ENCODE peak calls at places on chromosome 20, in nine cellular contexts. One of them, this sample, is unnamed.

GRCh38 chr20:35541118-35541782 is 628 bp upstream of the ERGIC3 start:
- DNase-seq in endothelial cell of umbilical vein: no peak
- DNase-seq in T-helper 9 cell: no peak
- DNase-seq in CD14-positive monocyte: no peak
- DNase-seq in upper lobe of left lung: no peak
- DNase-seq in stimulated activated CD4-positive, alpha-beta T cell treated with anti-CD3 and anti-CD28 coated beads, Interleukin-4, amount 100 ng/mL, for 48 hours: no peak
- DNase-seq in ELF-1: no peak
- DNase-seq in GM03348: no peak
- DNase-seq in NCI-H2081: no peak
- DNase-seq in this sample: no peak

GRCh38 chr20:10970109-10970508 is 296.3 kb upstream of the JAG1 start:
- DNase-seq in endothelial cell of umbilical vein: peak; percentile 50
- DNase-seq in T-helper 9 cell: no peak
- DNase-seq in CD14-positive monocyte: no peak
- DNase-seq in upper lobe of left lung: no peak
- DNase-seq in stimulated activated CD4-positive, alpha-beta T cell treated with anti-CD3 and anti-CD28 coated beads, Interleukin-4, amount 100 ng/mL, for 48 hours: no peak
- DNase-seq in ELF-1: no peak
- DNase-seq in GM03348: no peak
- DNase-seq in NCI-H2081: no peak
- DNase-seq in this sample: no peak

GRCh38 chr20:4947817-4948559 is 53.3 kb downstream of the SLC23A2 start:
- DNase-seq in endothelial cell of umbilical vein: no peak
- DNase-seq in T-helper 9 cell: no peak
- DNase-seq in CD14-positive monocyte: no peak
- DNase-seq in upper lobe of left lung: no peak
- DNase-seq in stimulated activated CD4-positive, alpha-beta T cell treated with anti-CD3 and anti-CD28 coated beads, Interleukin-4, amount 100 ng/mL, for 48 hours: no peak
- DNase-seq in ELF-1: no peak
- DNase-seq in GM03348: peak; percentile 41
- DNase-seq in NCI-H2081: no peak
- DNase-seq in this sample: no peak

GRCh38 chr20:62696431-62696957 is 12.1 kb upstream of the NTSR1 start:
- DNase-seq in endothelial cell of umbilical vein: no peak
- DNase-seq in T-helper 9 cell: no peak
- DNase-seq in CD14-positive monocyte: no peak
- DNase-seq in upper lobe of left lung: no peak
- DNase-seq in stimulated activated CD4-positive, alpha-beta T cell treated with anti-CD3 and anti-CD28 coated beads, Interleukin-4, amount 100 ng/mL, for 48 hours: no peak
- DNase-seq in ELF-1: no peak
- DNase-seq in GM03348: no peak
- DNase-seq in NCI-H2081: no peak
- DNase-seq in this sample: no peak

GRCh38 chr20:43937586-43937985 is 22.9 kb downstream of the TOX2 start:
- DNase-seq in endothelial cell of umbilical vein: no peak
- DNase-seq in T-helper 9 cell: no peak
- DNase-seq in CD14-positive monocyte: no peak
- DNase-seq in upper lobe of left lung: no peak
- DNase-seq in stimulated activated CD4-positive, alpha-beta T cell treated with anti-CD3 and anti-CD28 coated beads, Interleukin-4, amount 100 ng/mL, for 48 hours: no peak
- DNase-seq in ELF-1: no peak
- DNase-seq in GM03348: peak; percentile 56
- DNase-seq in NCI-H2081: no peak
- DNase-seq in this sample: no peak

GRCh38 chr20:51531141-51531710 is 11.3 kb downstream of the NFATC2 start:
- DNase-seq in endothelial cell of umbilical vein: no peak
- DNase-seq in T-helper 9 cell: peak; percentile 60
- DNase-seq in CD14-positive monocyte: no peak
- DNase-seq in upper lobe of left lung: no peak
- DNase-seq in stimulated activated CD4-positive, alpha-beta T cell treated with anti-CD3 and anti-CD28 coated beads, Interleukin-4, amount 100 ng/mL, for 48 hours: peak; percentile 63
- DNase-seq in ELF-1: no peak
- DNase-seq in GM03348: no peak
- DNase-seq in NCI-H2081: peak; percentile 73
- DNase-seq in this sample: no peak

GRCh38 chr20:57653910-57654309 is 33.7 kb upstream of the ZBP1 start:
- DNase-seq in endothelial cell of umbilical vein: no peak
- DNase-seq in T-helper 9 cell: no peak
- DNase-seq in CD14-positive monocyte: no peak
- DNase-seq in upper lobe of left lung: no peak
- DNase-seq in stimulated activated CD4-positive, alpha-beta T cell treated with anti-CD3 and anti-CD28 coated beads, Interleukin-4, amount 100 ng/mL, for 48 hours: no peak
- DNase-seq in ELF-1: no peak
- DNase-seq in GM03348: peak; percentile 15
- DNase-seq in NCI-H2081: no peak
- DNase-seq in this sample: no peak

GRCh38 chr20:52975024-52975732 is 3.0 kb downstream of the TSHZ2 start:
- DNase-seq in endothelial cell of umbilical vein: no peak
- DNase-seq in T-helper 9 cell: no peak
- DNase-seq in CD14-positive monocyte: no peak
- DNase-seq in upper lobe of left lung: no peak
- DNase-seq in stimulated activated CD4-positive, alpha-beta T cell treated with anti-CD3 and anti-CD28 coated beads, Interleukin-4, amount 100 ng/mL, for 48 hours: no peak
- DNase-seq in ELF-1: no peak
- DNase-seq in GM03348: no peak
- DNase-seq in NCI-H2081: no peak
- DNase-seq in this sample: no peak

GRCh38 chr20:31449511-31450128 is 9.2 kb downstream of the DEFB123 start:
- DNase-seq in endothelial cell of umbilical vein: no peak
- DNase-seq in T-helper 9 cell: no peak
- DNase-seq in CD14-positive monocyte: no peak
- DNase-seq in upper lobe of left lung: no peak
- DNase-seq in stimulated activated CD4-positive, alpha-beta T cell treated with anti-CD3 and anti-CD28 coated beads, Interleukin-4, amount 100 ng/mL, for 48 hours: no peak
- DNase-seq in ELF-1: peak; percentile 33
- DNase-seq in GM03348: no peak
- DNase-seq in NCI-H2081: no peak
- DNase-seq in this sample: no peak

GRCh38 chr20:33744181-33744580 is 12.4 kb downstream of the ZNF341 start:
- DNase-seq in endothelial cell of umbilical vein: no peak
- DNase-seq in T-helper 9 cell: no peak
- DNase-seq in CD14-positive monocyte: no peak
- DNase-seq in upper lobe of left lung: no peak
- DNase-seq in stimulated activated CD4-positive, alpha-beta T cell treated with anti-CD3 and anti-CD28 coated beads, Interleukin-4, amount 100 ng/mL, for 48 hours: no peak
- DNase-seq in ELF-1: no peak
- DNase-seq in GM03348: no peak
- DNase-seq in NCI-H2081: no peak
- DNase-seq in this sample: no peak

GRCh38 chr20:58388882-58389323 is at the start of gene VAPB:
- DNase-seq in endothelial cell of umbilical vein: peak; percentile 97
- DNase-seq in T-helper 9 cell: peak; percentile 95
- DNase-seq in CD14-positive monocyte: peak; percentile 94
- DNase-seq in upper lobe of left lung: peak; percentile 96
- DNase-seq in stimulated activated CD4-positive, alpha-beta T cell treated with anti-CD3 and anti-CD28 coated beads, Interleukin-4, amount 100 ng/mL, for 48 hours: peak; percentile 97
- DNase-seq in ELF-1: peak; percentile 92
- DNase-seq in GM03348: peak; percentile 99
- DNase-seq in NCI-H2081: peak; percentile 94
- DNase-seq in this sample: peak; percentile 97

GRCh38 chr20:33675127-33675954 is 1.1 kb upstream of the NECAB3 start:
- DNase-seq in endothelial cell of umbilical vein: no peak
- DNase-seq in T-helper 9 cell: no peak
- DNase-seq in CD14-positive monocyte: no peak
- DNase-seq in upper lobe of left lung: no peak
- DNase-seq in stimulated activated CD4-positive, alpha-beta T cell treated with anti-CD3 and anti-CD28 coated beads, Interleukin-4, amount 100 ng/mL, for 48 hours: no peak
- DNase-seq in ELF-1: peak; percentile 53
- DNase-seq in GM03348: no peak
- DNase-seq in NCI-H2081: no peak
- DNase-seq in this sample: no peak

GRCh38 chr20:63202811-63203526 is 13.0 kb downstream of the YTHDF1 start:
- DNase-seq in endothelial cell of umbilical vein: no peak
- DNase-seq in T-helper 9 cell: no peak
- DNase-seq in CD14-positive monocyte: no peak
- DNase-seq in upper lobe of left lung: no peak
- DNase-seq in stimulated activated CD4-positive, alpha-beta T cell treated with anti-CD3 and anti-CD28 coated beads, Interleukin-4, amount 100 ng/mL, for 48 hours: no peak
- DNase-seq in ELF-1: no peak
- DNase-seq in GM03348: no peak
- DNase-seq in NCI-H2081: no peak
- DNase-seq in this sample: no peak

GRCh38 chr20:2688041-2688591 is 4.5 kb upstream of the EBF4 start:
- DNase-seq in endothelial cell of umbilical vein: peak; percentile 49
- DNase-seq in T-helper 9 cell: peak; percentile 68
- DNase-seq in CD14-positive monocyte: peak; percentile 64
- DNase-seq in upper lobe of left lung: peak; percentile 51
- DNase-seq in stimulated activated CD4-positive, alpha-beta T cell treated with anti-CD3 and anti-CD28 coated beads, Interleukin-4, amount 100 ng/mL, for 48 hours: peak; percentile 75
- DNase-seq in ELF-1: peak; percentile 83
- DNase-seq in GM03348: peak; percentile 58
- DNase-seq in NCI-H2081: no peak
- DNase-seq in this sample: peak; percentile 26

GRCh38 chr20:57429579-57430202 is 38.5 kb downstream of the RBM38 start:
- DNase-seq in endothelial cell of umbilical vein: no peak
- DNase-seq in T-helper 9 cell: no peak
- DNase-seq in CD14-positive monocyte: peak; percentile 92
- DNase-seq in upper lobe of left lung: peak; percentile 69
- DNase-seq in stimulated activated CD4-positive, alpha-beta T cell treated with anti-CD3 and anti-CD28 coated beads, Interleukin-4, amount 100 ng/mL, for 48 hours: no peak
- DNase-seq in ELF-1: no peak
- DNase-seq in GM03348: no peak
- DNase-seq in NCI-H2081: no peak
- DNase-seq in this sample: no peak

GRCh38 chr20:46365483-46366215 is 40.8 kb downstream of the ELMO2 start:
- DNase-seq in endothelial cell of umbilical vein: no peak
- DNase-seq in T-helper 9 cell: no peak
- DNase-seq in CD14-positive monocyte: peak; percentile 37
- DNase-seq in upper lobe of left lung: no peak
- DNase-seq in stimulated activated CD4-positive, alpha-beta T cell treated with anti-CD3 and anti-CD28 coated beads, Interleukin-4, amount 100 ng/mL, for 48 hours: no peak
- DNase-seq in ELF-1: no peak
- DNase-seq in GM03348: no peak
- DNase-seq in NCI-H2081: no peak
- DNase-seq in this sample: no peak

GRCh38 chr20:52075400-52075799 is 116.2 kb downstream of the ZFP64 start:
- DNase-seq in endothelial cell of umbilical vein: no peak
- DNase-seq in T-helper 9 cell: no peak
- DNase-seq in CD14-positive monocyte: no peak
- DNase-seq in upper lobe of left lung: no peak
- DNase-seq in stimulated activated CD4-positive, alpha-beta T cell treated with anti-CD3 and anti-CD28 coated beads, Interleukin-4, amount 100 ng/mL, for 48 hours: no peak
- DNase-seq in ELF-1: no peak
- DNase-seq in GM03348: no peak
- DNase-seq in NCI-H2081: no peak
- DNase-seq in this sample: no peak

GRCh38 chr20:4689224-4689623 is 32.5 kb upstream of the PRND start:
- DNase-seq in endothelial cell of umbilical vein: no peak
- DNase-seq in T-helper 9 cell: no peak
- DNase-seq in CD14-positive monocyte: no peak
- DNase-seq in upper lobe of left lung: no peak
- DNase-seq in stimulated activated CD4-positive, alpha-beta T cell treated with anti-CD3 and anti-CD28 coated beads, Interleukin-4, amount 100 ng/mL, for 48 hours: no peak
- DNase-seq in ELF-1: no peak
- DNase-seq in GM03348: no peak
- DNase-seq in NCI-H2081: no peak
- DNase-seq in this sample: no peak

GRCh38 chr20:37915800-37916570 is 13.1 kb downstream of the VSTM2L start:
- DNase-seq in endothelial cell of umbilical vein: no peak
- DNase-seq in T-helper 9 cell: no peak
- DNase-seq in CD14-positive monocyte: no peak
- DNase-seq in upper lobe of left lung: no peak
- DNase-seq in stimulated activated CD4-positive, alpha-beta T cell treated with anti-CD3 and anti-CD28 coated beads, Interleukin-4, amount 100 ng/mL, for 48 hours: no peak
- DNase-seq in ELF-1: no peak
- DNase-seq in GM03348: no peak
- DNase-seq in NCI-H2081: no peak
- DNase-seq in this sample: no peak

GRCh38 chr20:9989066-9989724 is 45.6 kb upstream of the ANKEF1 start:
- DNase-seq in endothelial cell of umbilical vein: peak; percentile 33
- DNase-seq in T-helper 9 cell: no peak
- DNase-seq in CD14-positive monocyte: no peak
- DNase-seq in upper lobe of left lung: no peak
- DNase-seq in stimulated activated CD4-positive, alpha-beta T cell treated with anti-CD3 and anti-CD28 coated beads, Interleukin-4, amount 100 ng/mL, for 48 hours: no peak
- DNase-seq in ELF-1: no peak
- DNase-seq in GM03348: no peak
- DNase-seq in NCI-H2081: no peak
- DNase-seq in this sample: no peak

GRCh38 chr20:51412991-51413471 is 129.5 kb downstream of the NFATC2 start:
- DNase-seq in endothelial cell of umbilical vein: peak; percentile 16
- DNase-seq in T-helper 9 cell: no peak
- DNase-seq in CD14-positive monocyte: no peak
- DNase-seq in upper lobe of left lung: no peak
- DNase-seq in stimulated activated CD4-positive, alpha-beta T cell treated with anti-CD3 and anti-CD28 coated beads, Interleukin-4, amount 100 ng/mL, for 48 hours: no peak
- DNase-seq in ELF-1: peak; percentile 24
- DNase-seq in GM03348: peak; percentile 60
- DNase-seq in NCI-H2081: no peak
- DNase-seq in this sample: no peak

GRCh38 chr20:2006452-2007381 is 12.9 kb upstream of the PDYN start:
- DNase-seq in endothelial cell of umbilical vein: peak; percentile 30
- DNase-seq in T-helper 9 cell: peak; percentile 11
- DNase-seq in CD14-positive monocyte: no peak
- DNase-seq in upper lobe of left lung: peak; percentile 32
- DNase-seq in stimulated activated CD4-positive, alpha-beta T cell treated with anti-CD3 and anti-CD28 coated beads, Interleukin-4, amount 100 ng/mL, for 48 hours: peak; percentile 18
- DNase-seq in ELF-1: peak; percentile 66
- DNase-seq in GM03348: peak; percentile 61
- DNase-seq in NCI-H2081: peak; percentile 21
- DNase-seq in this sample: no peak

GRCh38 chr20:38601216-38602184 is at the start of gene ARHGAP40:
- DNase-seq in endothelial cell of umbilical vein: no peak
- DNase-seq in T-helper 9 cell: no peak
- DNase-seq in CD14-positive monocyte: no peak
- DNase-seq in upper lobe of left lung: peak; percentile 46
- DNase-seq in stimulated activated CD4-positive, alpha-beta T cell treated with anti-CD3 and anti-CD28 coated beads, Interleukin-4, amount 100 ng/mL, for 48 hours: peak; percentile 17
- DNase-seq in ELF-1: peak; percentile 74
- DNase-seq in GM03348: peak; percentile 35
- DNase-seq in NCI-H2081: no peak
- DNase-seq in this sample: no peak

GRCh38 chr20:10316582-10316981 is 98.0 kb downstream of the SNAP25 start:
- DNase-seq in endothelial cell of umbilical vein: peak; percentile 35
- DNase-seq in T-helper 9 cell: no peak
- DNase-seq in CD14-positive monocyte: no peak
- DNase-seq in upper lobe of left lung: no peak
- DNase-seq in stimulated activated CD4-positive, alpha-beta T cell treated with anti-CD3 and anti-CD28 coated beads, Interleukin-4, amount 100 ng/mL, for 48 hours: no peak
- DNase-seq in ELF-1: no peak
- DNase-seq in GM03348: no peak
- DNase-seq in NCI-H2081: no peak
- DNase-seq in this sample: no peak

GRCh38 chr20:16541226-16541625 is 32.0 kb downstream of the KIF16B start:
- DNase-seq in endothelial cell of umbilical vein: no peak
- DNase-seq in T-helper 9 cell: no peak
- DNase-seq in CD14-positive monocyte: no peak
- DNase-seq in upper lobe of left lung: no peak
- DNase-seq in stimulated activated CD4-positive, alpha-beta T cell treated with anti-CD3 and anti-CD28 coated beads, Interleukin-4, amount 100 ng/mL, for 48 hours: no peak
- DNase-seq in ELF-1: no peak
- DNase-seq in GM03348: no peak
- DNase-seq in NCI-H2081: no peak
- DNase-seq in this sample: no peak

GRCh38 chr20:36311854-36312723 is 6.0 kb downstream of the DLGAP4 start:
- DNase-seq in endothelial cell of umbilical vein: no peak
- DNase-seq in T-helper 9 cell: no peak
- DNase-seq in CD14-positive monocyte: no peak
- DNase-seq in upper lobe of left lung: no peak
- DNase-seq in stimulated activated CD4-positive, alpha-beta T cell treated with anti-CD3 and anti-CD28 coated beads, Interleukin-4, amount 100 ng/mL, for 48 hours: no peak
- DNase-seq in ELF-1: no peak
- DNase-seq in GM03348: no peak
- DNase-seq in NCI-H2081: no peak
- DNase-seq in this sample: peak; percentile 5

GRCh38 chr20:3744806-3745685 is 12.6 kb downstream of the HSPA12B start:
- DNase-seq in endothelial cell of umbilical vein: peak; percentile 73
- DNase-seq in T-helper 9 cell: peak; percentile 72
- DNase-seq in CD14-positive monocyte: peak; percentile 89
- DNase-seq in upper lobe of left lung: peak; percentile 90
- DNase-seq in stimulated activated CD4-positive, alpha-beta T cell treated with anti-CD3 and anti-CD28 coated beads, Interleukin-4, amount 100 ng/mL, for 48 hours: peak; percentile 72
- DNase-seq in ELF-1: peak; percentile 87
- DNase-seq in GM03348: no peak
- DNase-seq in NCI-H2081: peak; percentile 49
- DNase-seq in this sample: no peak

GRCh38 chr20:50729925-50730764 is 1.2 kb upstream of the PARD6B start:
- DNase-seq in endothelial cell of umbilical vein: no peak
- DNase-seq in T-helper 9 cell: no peak
- DNase-seq in CD14-positive monocyte: no peak
- DNase-seq in upper lobe of left lung: no peak
- DNase-seq in stimulated activated CD4-positive, alpha-beta T cell treated with anti-CD3 and anti-CD28 coated beads, Interleukin-4, amount 100 ng/mL, for 48 hours: no peak
- DNase-seq in ELF-1: no peak
- DNase-seq in GM03348: peak; percentile 41
- DNase-seq in NCI-H2081: no peak
- DNase-seq in this sample: no peak

GRCh38 chr20:64095927-64096326 is 11.4 kb downstream of the NPBWR2 start:
- DNase-seq in endothelial cell of umbilical vein: no peak
- DNase-seq in T-helper 9 cell: no peak
- DNase-seq in CD14-positive monocyte: no peak
- DNase-seq in upper lobe of left lung: no peak
- DNase-seq in stimulated activated CD4-positive, alpha-beta T cell treated with anti-CD3 and anti-CD28 coated beads, Interleukin-4, amount 100 ng/mL, for 48 hours: no peak
- DNase-seq in ELF-1: no peak
- DNase-seq in GM03348: no peak
- DNase-seq in NCI-H2081: no peak
- DNase-seq in this sample: no peak

GRCh38 chr20:53959849-53960585 is 110.4 kb downstream of the BCAS1 start:
- DNase-seq in endothelial cell of umbilical vein: no peak
- DNase-seq in T-helper 9 cell: no peak
- DNase-seq in CD14-positive monocyte: no peak
- DNase-seq in upper lobe of left lung: no peak
- DNase-seq in stimulated activated CD4-positive, alpha-beta T cell treated with anti-CD3 and anti-CD28 coated beads, Interleukin-4, amount 100 ng/mL, for 48 hours: no peak
- DNase-seq in ELF-1: no peak
- DNase-seq in GM03348: peak; percentile 36
- DNase-seq in NCI-H2081: no peak
- DNase-seq in this sample: no peak

GRCh38 chr20:35226126-35226774 is at the start of gene MMP24:
- DNase-seq in endothelial cell of umbilical vein: no peak
- DNase-seq in T-helper 9 cell: no peak
- DNase-seq in CD14-positive monocyte: no peak
- DNase-seq in upper lobe of left lung: no peak
- DNase-seq in stimulated activated CD4-positive, alpha-beta T cell treated with anti-CD3 and anti-CD28 coated beads, Interleukin-4, amount 100 ng/mL, for 48 hours: no peak
- DNase-seq in ELF-1: no peak
- DNase-seq in GM03348: no peak
- DNase-seq in NCI-H2081: no peak
- DNase-seq in this sample: no peak

This sample was measured in progenitor cell of endocrine pancreas.